ENCODE peak calls at places on chromosomes 1 and 21, in five cellular contexts. U is HL-60, Y is gastrocnemius medialis, C is fibroblast of lung, L is ovary. X is an unnamed sample.
A peak's percentile ranks its signal among the peaks of the same experiment; 100 is the strongest.

GRCh38 chr1:3096360-3096759 is 27.4 kb downstream of the PRDM16 start:
- DNase-seq in U (no peak), Y (no peak), C (no peak), L (no peak), X (no peak)

GRCh38 chr1:36522461-36523229 is 39.9 kb upstream of the CSF3R start:
- DNase-seq in U (no peak), Y (no peak), C (no peak), L (no peak), X (no peak)

GRCh38 chr1:85573348-85573747 is 7.2 kb upstream of the CCN1 start:
- DNase-seq in U (no peak), Y (no peak), C (peak; percentile 51), L (no peak), X (no peak)

GRCh38 chr1:68198752-68199151 is 33.6 kb downstream of the WLS start:
- DNase-seq in U (no peak), Y (no peak), C (peak; percentile 85), L (no peak), X (no peak)

GRCh38 chr21:32772281-32773047 is 909 bp upstream of the PAXBP1 start:
- DNase-seq in U (peak; percentile 51), Y (peak; percentile 22), C (peak; percentile 53), L (no peak), X (peak; percentile 17)

GRCh38 chr1:161258439-161259386 is at the start of gene PCP4L1:
- DNase-seq in U (no peak), Y (no peak), C (peak; percentile 58), L (peak; percentile 30), X (peak; percentile 25)

GRCh38 chr1:19153169-19153568 is 56.9 kb downstream of the UBR4 start:
- DNase-seq in U (no peak), Y (no peak), C (no peak), L (no peak), X (no peak)

GRCh38 chr1:231193710-231194340 is 32.0 kb downstream of the TRIM67 start:
- DNase-seq in U (no peak), Y (no peak), C (no peak), L (no peak), X (no peak)

GRCh38 chr1:164051791-164052190 is 507.2 kb upstream of the PBX1 start:
- DNase-seq in U (no peak), Y (no peak), C (no peak), L (no peak), X (no peak)

GRCh38 chr21:45492765-45493164 is 49.5 kb downstream of the SLC19A1 start:
- DNase-seq in U (no peak), Y (no peak), C (no peak), L (no peak), X (no peak)

GRCh38 chr1:169146536-169147214 is 40.2 kb downstream of the ATP1B1 start:
- DNase-seq in U (no peak), Y (no peak), C (no peak), L (no peak), X (no peak)

GRCh38 chr1:34907487-34908090 is 21.9 kb downstream of the DLGAP3 start:
- DNase-seq in U (no peak), Y (no peak), C (no peak), L (no peak), X (no peak)

GRCh38 chr1:230292739-230293720 is 133.1 kb downstream of the PGBD5 start:
- DNase-seq in U (no peak), Y (peak; percentile 4), C (no peak), L (no peak), X (no peak)

GRCh38 chr1:34806396-34806795 is 13.6 kb downstream of the GJA4 start:
- DNase-seq in U (no peak), Y (no peak), C (peak; percentile 60), L (no peak), X (no peak)

GRCh38 chr1:222592171-222592570 is 2.4 kb upstream of the TAF1A start:
- DNase-seq in U (no peak), Y (no peak), C (peak; percentile 7), L (no peak), X (no peak)

GRCh38 chr1:87120779-87121178 is 206.3 kb downstream of the HS2ST1 start:
- DNase-seq in U (no peak), Y (no peak), C (no peak), L (no peak), X (no peak)
- TF ChIP-seq CTCF in U (peak; percentile 18), Y (no peak), C (peak; percentile 15), L (no peak), X (no peak)

DNA sequence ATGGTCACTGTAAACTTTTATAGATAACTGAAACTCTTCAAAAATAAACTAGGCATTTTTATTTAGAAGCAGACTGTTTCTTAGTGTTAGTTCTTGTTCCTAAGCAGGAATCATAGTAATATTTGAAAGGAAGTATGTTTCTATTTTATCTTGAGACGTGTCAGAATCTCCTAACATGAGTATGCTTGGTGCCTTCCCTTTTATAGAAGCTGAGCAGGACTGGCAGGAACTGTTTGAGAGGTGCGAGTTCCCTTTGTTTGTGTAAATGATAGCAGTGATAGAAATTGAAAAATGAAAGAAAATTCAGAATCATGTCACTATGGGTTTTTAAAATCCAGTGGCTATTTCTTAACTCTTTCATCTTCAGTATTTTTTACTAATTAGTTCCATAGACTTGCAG is 56.9 kb downstream of the LRRC8D start:
- DNase-seq in U (no peak), Y (no peak), C (no peak), L (no peak), X (no peak)
- H3K27me3 ChIP-seq in U (no peaks in the 10 kb centered on the region), Y (no peaks in the 10 kb centered on the region), C (no peaks in the 10 kb centered on the region), L (no peaks in the 10 kb centered on the region), X (no peaks in the 10 kb centered on the region)

GRCh38 chr1:8962812-8963669 is 17.4 kb downstream of the CA6 start:
- DNase-seq in U (no peak), Y (peak; percentile 20), C (no peak), L (no peak), X (no peak)
- TF ChIP-seq CTCF in U (peak; percentile 65), Y (no peak), C (peak; percentile 46), L (no peak), X (peak; percentile 19)

DNA sequence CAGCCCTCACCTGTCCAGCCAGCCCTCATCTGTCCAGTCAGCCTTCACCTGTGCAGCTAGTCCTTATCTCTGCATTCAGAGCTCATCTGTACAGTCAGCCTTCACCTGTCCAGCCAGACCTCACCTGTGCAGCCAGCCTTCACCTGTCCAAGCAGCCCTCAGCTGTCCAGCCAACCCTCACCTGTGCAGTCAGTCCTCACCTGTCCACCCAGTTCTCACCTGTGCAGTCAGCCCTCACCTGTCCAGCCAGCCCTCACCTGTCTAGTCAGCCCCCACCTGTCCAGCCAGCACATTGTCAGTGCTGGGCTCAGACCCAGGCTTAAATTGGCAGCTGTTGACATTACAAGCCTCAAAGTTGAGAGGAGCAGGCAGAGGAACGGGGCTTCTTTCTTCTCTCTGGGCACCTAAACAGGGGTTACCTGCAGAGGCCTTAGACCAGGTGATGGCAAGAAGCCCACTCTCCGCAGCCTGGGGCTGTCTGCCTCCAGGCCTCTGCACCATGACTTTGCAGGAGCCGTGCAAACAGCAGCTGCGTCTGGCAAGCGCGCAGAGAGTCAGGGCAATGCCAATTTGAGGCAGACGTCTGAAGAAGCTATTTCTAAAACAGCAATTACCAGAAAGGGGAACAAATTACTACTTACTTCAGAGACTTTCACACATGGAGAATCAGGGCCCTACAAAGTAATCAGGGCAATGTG is 506.1 kb downstream of the NPHP4 start:
- DNase-seq in U (no peak), Y (no peak), C (no peak), L (no peak), X (no peak)
- H3K27me3 ChIP-seq in U (no peaks in the 10 kb centered on the region), Y (no peaks in the 10 kb centered on the region), C (no peaks in the 10 kb centered on the region), L (no peaks in the 10 kb centered on the region), X (peaks cover 5% of the 10 kb centered on the region)

GRCh38 chr21:15521644-15522001 is 208.2 kb upstream of the USP25 start:
- DNase-seq in U (no peak), Y (no peak), C (no peak), L (no peak), X (no peak)

GRCh38 chr21:15517394-15517793 is 212.4 kb upstream of the USP25 start:
- DNase-seq in U (no peak), Y (no peak), C (no peak), L (no peak), X (no peak)

GRCh38 chr21:15524855-15525254 is 204.9 kb upstream of the USP25 start:
- DNase-seq in U (no peak), Y (no peak), C (no peak), L (no peak), X (no peak)

GRCh38 chr21:15522148-15522547 is 207.6 kb upstream of the USP25 start:
- DNase-seq in U (no peak), Y (no peak), C (no peak), L (no peak), X (no peak)

DNA sequence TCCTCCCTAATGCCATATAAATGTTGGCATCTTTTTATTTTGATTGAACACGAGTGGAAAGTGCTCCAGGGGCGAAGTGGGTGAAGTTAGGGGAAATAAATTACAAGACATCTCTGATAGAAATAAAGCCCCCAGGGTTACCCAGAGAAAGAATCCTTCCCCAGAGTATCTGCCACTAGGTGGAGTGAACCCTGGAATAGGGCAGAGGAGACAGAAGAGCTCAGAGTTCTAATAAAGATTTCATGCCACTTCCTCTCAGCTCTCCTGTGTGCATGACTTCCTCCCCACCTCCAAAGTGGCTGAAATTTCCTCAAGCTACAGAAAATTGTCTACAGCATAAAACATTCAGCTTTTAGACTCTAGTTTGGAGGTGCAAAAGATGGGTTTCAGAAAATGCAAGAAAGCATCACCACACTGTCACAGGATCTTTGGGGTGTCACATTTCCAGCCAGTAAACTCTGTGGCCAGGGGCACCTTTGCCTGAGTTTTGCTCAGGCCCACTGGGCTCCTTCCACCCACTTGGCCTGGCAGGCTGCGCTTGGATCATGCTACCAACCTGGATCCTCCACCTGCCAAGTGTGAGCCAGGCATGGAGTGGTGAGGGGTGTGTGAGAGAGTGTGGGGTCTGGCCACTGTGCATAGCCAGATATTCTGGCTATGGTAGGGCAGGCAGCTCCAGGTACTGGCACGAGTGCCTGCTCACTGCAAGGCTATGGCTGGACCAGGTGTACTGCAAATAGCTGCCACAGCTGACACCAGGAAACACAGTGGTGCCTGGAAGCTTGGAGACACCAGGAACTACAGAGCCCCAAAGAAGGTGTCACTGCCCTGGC is 208.8 kb upstream of the USP25 start:
- DNase-seq in U (no peak), Y (no peak), C (no peak), L (no peak), X (no peak)
- TF ChIP-seq CTCF in U (no peak), Y (no peak), C (peak; percentile 12), L (no peak), X (no peak)

GRCh38 chr1:180539103-180539502 is 19.7 kb upstream of the OVAAL start:
- DNase-seq in U (no peak), Y (no peak), C (no peak), L (no peak), X (no peak)

GRCh38 chr1:180544050-180544449 is 14.7 kb upstream of the OVAAL start:
- DNase-seq in U (no peak), Y (no peak), C (no peak), L (no peak), X (no peak)

GRCh38 chr1:180542530-180543171 is 16.1 kb upstream of the OVAAL start:
- DNase-seq in U (no peak), Y (no peak), C (peak; percentile 59), L (no peak), X (no peak)

GRCh38 chr1:180540697-180541594 is 17.8 kb upstream of the OVAAL start:
- DNase-seq in U (no peak), Y (no peak), C (peak; percentile 73), L (no peak), X (no peak)

DNA sequence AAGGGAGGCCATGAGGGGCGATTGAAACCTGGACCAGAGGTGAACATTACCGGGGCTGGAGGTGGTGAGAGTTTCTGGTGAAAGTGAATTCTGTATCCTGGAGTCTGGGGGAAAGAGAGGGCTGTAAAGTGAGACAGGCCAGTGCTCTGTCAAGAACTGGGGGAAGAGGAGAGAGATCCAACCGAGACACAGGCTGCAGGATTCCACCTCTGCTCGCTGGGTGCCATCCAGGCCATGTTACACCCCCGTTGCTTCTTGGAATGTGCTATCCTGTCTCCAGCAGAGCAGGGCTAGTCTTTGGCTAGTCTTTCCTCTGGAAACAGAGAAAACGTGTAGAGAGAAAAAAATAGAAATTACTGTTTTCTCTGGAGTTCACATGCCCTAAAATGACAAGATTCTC is 16.7 kb upstream of the OVAAL start:
- DNase-seq in U (no peak), Y (no peak), C (peak; percentile 43), L (no peak), X (no peak)
- H3K27me3 ChIP-seq in U (peaks cover 4% of the 10 kb centered on the region), Y (no peaks in the 10 kb centered on the region), C (no peaks in the 10 kb centered on the region), L (no peaks in the 10 kb centered on the region), X (no peaks in the 10 kb centered on the region)

X was measured in heart right ventricle.